ENCODE peak calls at places on chromosomes 4 and X, in seven cellular contexts. One of them, this sample, is unnamed.

GRCh38 chrX:9341305-9342201 is 123.3 kb upstream of the TBL1X start:
- DNase-seq in RWPE1: no peak
- DNase-seq in AG04450: no peak
- DNase-seq in GM13977: peak; percentile 77
- DNase-seq in tibial nerve: peak; percentile 44
- DNase-seq in tibial artery: peak; percentile 78
- DNase-seq in upper lobe of right lung: peak; percentile 79
- DNase-seq in this sample: peak; percentile 59

GRCh38 chr4:23934223-23934622 is 44.4 kb upstream of the PPARGC1A start:
- DNase-seq in RWPE1: no peak
- DNase-seq in AG04450: no peak
- DNase-seq in GM13977: no peak
- DNase-seq in tibial nerve: no peak
- DNase-seq in tibial artery: no peak
- DNase-seq in upper lobe of right lung: no peak
- DNase-seq in this sample: no peak

GRCh38 chr4:120517966-120518365 is 404.6 kb downstream of the PRDM5 start:
- DNase-seq in RWPE1: peak; percentile 70
- DNase-seq in AG04450: peak; percentile 48
- DNase-seq in GM13977: no peak
- DNase-seq in tibial nerve: peak; percentile 43
- DNase-seq in tibial artery: no peak
- DNase-seq in upper lobe of right lung: no peak
- DNase-seq in this sample: peak; percentile 46

GRCh38 chrX:107654778-107655761 is 26.8 kb downstream of the PRPS1 start:
- DNase-seq in RWPE1: peak; percentile 61
- DNase-seq in AG04450: peak; percentile 60
- DNase-seq in GM13977: peak; percentile 44
- DNase-seq in tibial nerve: peak; percentile 27
- DNase-seq in tibial artery: peak; percentile 77
- DNase-seq in upper lobe of right lung: peak; percentile 81
- DNase-seq in this sample: peak; percentile 67

GRCh38 chr4:25367004-25367621 is 9.9 kb upstream of the ANAPC4 start:
- DNase-seq in RWPE1: peak; percentile 20
- DNase-seq in AG04450: peak; percentile 16
- DNase-seq in GM13977: peak; percentile 31
- DNase-seq in tibial nerve: no peak
- DNase-seq in tibial artery: no peak
- DNase-seq in upper lobe of right lung: no peak
- DNase-seq in this sample: no peak

GRCh38 chrX:153649178-153649914 is 2.3 kb downstream of the DUSP9 start:
- DNase-seq in RWPE1: no peak
- DNase-seq in AG04450: no peak
- DNase-seq in GM13977: peak; percentile 87
- DNase-seq in tibial nerve: no peak
- DNase-seq in tibial artery: peak; percentile 27
- DNase-seq in upper lobe of right lung: peak; percentile 77
- DNase-seq in this sample: peak; percentile 54

GRCh38 chrX:22278375-22278774 is 5.7 kb downstream of the CBLL2 start:
- DNase-seq in RWPE1: no peak
- DNase-seq in AG04450: no peak
- DNase-seq in GM13977: no peak
- DNase-seq in tibial nerve: no peak
- DNase-seq in tibial artery: no peak
- DNase-seq in upper lobe of right lung: no peak
- DNase-seq in this sample: no peak

GRCh38 chrX:15855562-15856256 is 1.1 kb upstream of the AP1S2 start:
- DNase-seq in RWPE1: no peak
- DNase-seq in AG04450: no peak
- DNase-seq in GM13977: no peak
- DNase-seq in tibial nerve: no peak
- DNase-seq in tibial artery: no peak
- DNase-seq in upper lobe of right lung: no peak
- DNase-seq in this sample: no peak

DNA sequence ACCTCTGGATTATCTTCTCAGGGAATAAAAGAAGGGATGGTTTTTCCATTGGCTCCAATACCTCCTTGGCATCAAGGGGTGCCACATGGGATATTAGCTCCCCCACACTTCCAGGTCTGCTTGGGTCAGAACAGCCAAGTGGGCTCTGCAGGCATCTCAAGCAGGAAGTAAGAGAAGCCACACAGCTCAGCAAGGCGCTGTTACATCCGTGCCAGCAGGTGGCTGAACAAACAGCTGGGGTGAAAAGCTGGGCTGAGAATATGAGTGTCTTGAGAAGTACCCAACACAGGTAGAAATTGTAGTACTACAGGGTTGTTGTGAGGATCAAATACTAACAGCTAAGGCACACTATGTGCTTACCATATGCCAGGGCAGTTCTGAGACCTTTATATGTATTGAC is 76.7 kb upstream of the TMEM150C start:
- DNase-seq in RWPE1: no peak
- DNase-seq in AG04450: no peak
- DNase-seq in GM13977: no peak
- DNase-seq in tibial nerve: no peak
- DNase-seq in tibial artery: no peak
- DNase-seq in upper lobe of right lung: no peak
- DNase-seq in this sample: no peak
- TF ChIP-seq CTCF in RWPE1: no peak
- TF ChIP-seq CTCF in AG04450: no peak
- TF ChIP-seq CTCF in GM13977: no peak
- TF ChIP-seq CTCF in tibial nerve: no peak
- TF ChIP-seq CTCF in tibial artery: no peak
- TF ChIP-seq CTCF in upper lobe of right lung: no peak
- TF ChIP-seq CTCF in this sample: no peak

GRCh38 chr4:74830928-74831327 is 36.6 kb upstream of the BTC start:
- DNase-seq in RWPE1: no peak
- DNase-seq in AG04450: no peak
- DNase-seq in GM13977: no peak
- DNase-seq in tibial nerve: no peak
- DNase-seq in tibial artery: no peak
- DNase-seq in upper lobe of right lung: no peak
- DNase-seq in this sample: no peak
- TF ChIP-seq CTCF in RWPE1: peak; percentile 6
- TF ChIP-seq CTCF in AG04450: peak; percentile 40
- TF ChIP-seq CTCF in GM13977: peak; percentile 9
- TF ChIP-seq CTCF in tibial nerve: no peak
- TF ChIP-seq CTCF in tibial artery: no peak
- TF ChIP-seq CTCF in upper lobe of right lung: no peak
- TF ChIP-seq CTCF in this sample: no peak

GRCh38 chr4:154622598-154622997 is 10.1 kb upstream of the FGG start:
- DNase-seq in RWPE1: peak; percentile 65
- DNase-seq in AG04450: peak; percentile 11
- DNase-seq in GM13977: peak; percentile 66
- DNase-seq in tibial nerve: peak; percentile 11
- DNase-seq in tibial artery: no peak
- DNase-seq in upper lobe of right lung: no peak
- DNase-seq in this sample: no peak
- TF ChIP-seq CTCF in RWPE1: peak; percentile 48
- TF ChIP-seq CTCF in AG04450: peak; percentile 56
- TF ChIP-seq CTCF in GM13977: peak; percentile 60
- TF ChIP-seq CTCF in tibial nerve: peak; percentile 14
- TF ChIP-seq CTCF in tibial artery: peak; percentile 44
- TF ChIP-seq CTCF in upper lobe of right lung: peak; percentile 56
- TF ChIP-seq CTCF in this sample: peak; percentile 53

DNA sequence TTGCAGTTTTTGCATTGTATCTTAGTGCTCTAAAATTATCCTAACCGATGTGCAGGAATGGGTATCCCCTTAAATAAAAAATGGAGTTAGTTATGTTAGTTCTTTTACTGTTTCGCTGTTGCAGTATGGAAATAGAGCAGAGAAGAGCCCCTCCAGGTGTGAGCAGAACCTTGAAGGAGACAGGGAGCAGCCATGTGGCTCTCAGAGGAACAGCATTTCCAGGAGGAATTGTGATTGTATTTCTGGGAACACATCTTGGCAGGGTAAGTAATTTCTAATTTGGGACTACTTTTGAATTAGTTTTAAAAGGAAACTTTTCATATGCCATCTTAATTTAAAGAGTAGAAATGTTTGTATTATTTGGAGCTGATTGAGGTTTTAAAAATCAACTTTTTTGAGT is 5.3 kb upstream of the CCDC158 start:
- DNase-seq in RWPE1: no peak
- DNase-seq in AG04450: no peak
- DNase-seq in GM13977: no peak
- DNase-seq in tibial nerve: no peak
- DNase-seq in tibial artery: no peak
- DNase-seq in upper lobe of right lung: no peak
- DNase-seq in this sample: no peak
- TF ChIP-seq CTCF in RWPE1: no peak
- TF ChIP-seq CTCF in AG04450: no peak
- TF ChIP-seq CTCF in GM13977: peak; percentile 15
- TF ChIP-seq CTCF in tibial nerve: no peak
- TF ChIP-seq CTCF in tibial artery: peak; percentile 12
- TF ChIP-seq CTCF in upper lobe of right lung: no peak
- TF ChIP-seq CTCF in this sample: no peak